ENCODE peak calls at places on chromosomes 16 and 17, in six cellular contexts. W is Calu3, E is pancreas, H is adrenal gland, M is nephron progenitor cell, T is AG09319. A is an unnamed sample.

GRCh38 chr17:28290703-28291102 is 28.3 kb upstream of the TMEM97 start:
- DNase-seq in M (no peak), T (no peak), E (no peak), W (no peak), H (no peak), A (no peak)

GRCh38 chr17:40922239-40922638 is 15.2 kb downstream of the KRT23 start:
- DNase-seq in E (no peak), M (no peak), W (peak; percentile 93), T (peak; percentile 18), H (peak; percentile 84), A (peak; percentile 68)

GRCh38 chr17:73493212-73493814 is 150.9 kb downstream of the SDK2 start:
- DNase-seq in H (no peak), W (no peak), E (no peak), M (no peak), T (no peak), A (no peak)

GRCh38 chr17:38958756-38959155 is 8.4 kb downstream of the FBXO47 start:
- DNase-seq in M (no peak), T (no peak), H (no peak), E (no peak), W (no peak), A (no peak)

GRCh38 chr16:57590654-57591085 is 37.8 kb upstream of the ADGRG1 start:
- DNase-seq in E (no peak), H (no peak), W (peak; percentile 27), T (no peak), M (no peak), A (no peak)

GRCh38 chr17:82917656-82918345 is 78.0 kb upstream of the ZNF750 start:
- DNase-seq in H (peak; percentile 33), T (no peak), W (peak; percentile 12), M (peak; percentile 36), E (no peak), A (no peak)

GRCh38 chr17:7484964-7485377 is 805 bp downstream of the POLR2A start:
- DNase-seq in E (no peak), W (no peak), M (no peak), H (no peak), T (no peak), A (no peak)

GRCh38 chr17:3447625-3448024 is 14.0 kb upstream of the OR1E2 start:
- DNase-seq in W (no peak), H (no peak), M (no peak), T (no peak), E (no peak), A (no peak)

GRCh38 chr16:84165746-84166145 is 20.6 kb downstream of the DNAAF1 start:
- DNase-seq in M (no peak), H (no peak), E (no peak), T (no peak), W (no peak), A (no peak)

GRCh38 chr17:59371426-59372099 is 40.1 kb downstream of the YPEL2 start:
- DNase-seq in H (peak; percentile 54), T (no peak), W (no peak), M (no peak), E (no peak), A (peak; percentile 76)

GRCh38 chr16:19883296-19883951 is 1.2 kb downstream of the GPRC5B start:
- DNase-seq in T (no peak), H (peak; percentile 53), E (peak; percentile 34), M (peak; percentile 65), W (peak; percentile 59), A (peak; percentile 44)

GRCh38 chr17:57034807-57035754 is 50.0 kb upstream of the AKAP1 start:
- DNase-seq in M (no peak), T (no peak), E (no peak), H (no peak), W (no peak), A (no peak)

GRCh38 chr16:3157229-3158013 is 22.6 kb downstream of the ZNF213 start:
- DNase-seq in T (peak; percentile 90), M (peak; percentile 74), H (peak; percentile 61), E (peak; percentile 48), W (peak; percentile 93), A (peak; percentile 65)

GRCh38 chr16:17328971-17329370 is 141.8 kb downstream of the XYLT1 start:
- DNase-seq in T (no peak), E (no peak), H (no peak), M (no peak), W (no peak), A (peak; percentile 52)

GRCh38 chr17:37614391-37614790 is 5.2 kb upstream of the SYNRG start:
- DNase-seq in E (no peak), W (no peak), H (no peak), M (no peak), T (peak; percentile 20), A (no peak)

GRCh38 chr17:36019423-36019822 is 1.7 kb upstream of the CCL23 start:
- DNase-seq in H (no peak), M (no peak), W (no peak), T (no peak), E (no peak), A (no peak)

GRCh38 chr17:80569936-80570335 is 25.3 kb downstream of the RPTOR start:
- DNase-seq in T (no peak), H (no peak), E (no peak), W (no peak), M (peak; percentile 36), A (no peak)

GRCh38 chr17:28497931-28498330 is 8.2 kb upstream of the FOXN1 start:
- DNase-seq in M (no peak), H (no peak), W (peak; percentile 94), T (no peak), E (peak; percentile 93), A (no peak)

GRCh38 chr16:5036228-5037156 is 2.8 kb upstream of the NAGPA start:
- DNase-seq in E (no peak), M (no peak), H (no peak), W (no peak), T (no peak), A (no peak)

GRCh38 chr17:5203178-5203907 is 11.7 kb upstream of the ZNF594 start:
- DNase-seq in E (no peak), M (no peak), W (no peak), T (no peak), H (peak; percentile 50), A (no peak)

GRCh38 chr16:88700636-88701482 is 5.3 kb downstream of the RNF166 start:
- DNase-seq in T (no peak), E (peak; percentile 44), M (no peak), H (peak; percentile 96), W (no peak), A (peak; percentile 81)

GRCh38 chr17:82915010-82915696 is 75.3 kb upstream of the ZNF750 start:
- DNase-seq in W (no peak), H (no peak), E (no peak), M (no peak), T (no peak), A (no peak)

GRCh38 chr17:45688353-45688752 is 95.8 kb upstream of the CRHR1 start:
- DNase-seq in M (no peak), E (no peak), W (no peak), H (no peak), T (no peak), A (no peak)

GRCh38 chr17:80449930-80450576 is 26.4 kb downstream of the NPTX1 start:
- DNase-seq in M (no peak), H (no peak), W (no peak), T (no peak), E (no peak), A (no peak)

GRCh38 chr16:64445245-64445644 is 676.6 kb downstream of the CDH11 start:
- DNase-seq in W (no peak), E (no peak), M (no peak), T (no peak), H (no peak), A (no peak)

GRCh38 chr17:29723283-29724047 is 100.8 kb upstream of the CORO6 start:
- DNase-seq in E (no peak), H (no peak), M (no peak), W (no peak), T (no peak), A (no peak)

DNA sequence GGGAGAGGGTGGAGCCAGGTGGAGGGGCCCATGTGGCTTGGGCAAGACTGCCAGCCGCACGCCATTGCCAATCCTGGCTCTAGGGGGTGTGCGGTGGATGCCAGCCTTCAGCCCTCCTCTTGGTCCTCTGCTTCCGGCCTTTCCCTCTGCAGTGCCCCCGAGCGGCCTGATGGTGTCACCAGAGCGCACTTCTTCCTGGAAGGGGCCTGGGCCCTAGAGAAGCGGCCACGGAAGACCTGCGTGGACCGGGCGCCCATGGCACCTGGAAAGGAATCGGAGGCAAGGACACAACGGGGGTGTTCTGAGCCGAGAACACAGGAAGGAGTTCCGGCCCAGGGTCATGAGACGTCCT is 93.0 kb downstream of the IRX3 start:
- DNase-seq in E (peak; percentile 52), M (peak; percentile 81), T (peak; percentile 18), W (peak; percentile 59), H (peak; percentile 77), A (peak; percentile 65)
- TF ChIP-seq CTCF in E (peak; percentile 77), M (peak; percentile 94), T (peak; percentile 82), W (peak; percentile 54), H (peak; percentile 55), A (peak; percentile 60)

DNA sequence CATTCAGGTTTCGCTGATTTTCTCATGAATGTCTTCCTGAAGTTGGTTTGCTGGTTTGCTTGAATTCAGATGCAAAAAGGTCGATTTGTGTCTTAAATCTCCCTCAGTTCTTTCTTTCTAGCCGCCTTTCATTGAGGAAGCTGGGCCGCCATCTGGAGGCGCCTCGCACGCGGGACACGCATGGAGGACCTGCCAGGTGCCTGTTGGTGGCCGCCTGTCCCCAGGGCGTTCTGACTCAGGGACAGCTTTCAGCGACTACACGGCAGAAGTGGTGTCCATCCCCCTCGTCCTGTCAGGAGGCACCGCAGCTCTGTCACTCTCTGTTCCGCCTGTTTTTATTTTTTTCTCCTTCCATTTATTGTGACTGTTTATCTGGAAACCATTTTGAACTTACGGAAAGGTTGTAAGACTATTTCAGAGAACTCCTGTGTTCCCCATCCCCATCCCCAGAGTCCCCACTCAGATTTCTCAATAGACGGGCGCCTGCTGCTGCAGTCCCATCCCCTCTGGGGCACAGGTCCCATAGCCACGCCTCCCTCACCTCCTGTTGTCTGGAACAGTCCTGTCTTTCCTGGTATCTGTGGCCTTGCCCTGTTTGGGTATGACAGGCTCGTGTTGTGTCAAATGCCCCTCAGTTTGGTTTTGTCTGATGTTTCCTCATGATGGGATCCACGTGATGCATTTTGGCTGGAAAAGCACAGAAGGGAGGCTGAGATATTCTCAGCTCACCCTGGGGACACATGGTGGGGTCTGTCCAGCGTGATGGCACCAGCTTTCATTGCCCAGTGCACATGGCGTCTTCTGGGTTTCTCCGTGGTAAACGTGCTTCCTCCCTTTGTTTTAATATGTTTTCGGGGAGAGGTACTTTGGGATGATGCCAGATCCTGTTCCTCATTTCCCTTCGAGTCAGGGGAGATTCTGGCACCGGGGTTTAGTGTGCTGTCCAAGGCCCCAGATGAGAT is 33.4 kb downstream of the COX4I1 start:
- DNase-seq in E (no peak), T (no peak), W (no peak), M (no peak), H (no peak), A (no peak)
- TF ChIP-seq CTCF in E (no peak), T (no peak), W (no peak), M (no peak), H (no peak), A (no peak)

GRCh38 chr17:46842835-46843234 is 8.5 kb upstream of the WNT9B start:
- DNase-seq in H (no peak), W (no peak), M (no peak), T (no peak), E (no peak), A (no peak)
- TF ChIP-seq CTCF in H (no peak), W (peak; percentile 88), M (peak; percentile 53), T (peak; percentile 41), E (no peak), A (no peak)

DNA sequence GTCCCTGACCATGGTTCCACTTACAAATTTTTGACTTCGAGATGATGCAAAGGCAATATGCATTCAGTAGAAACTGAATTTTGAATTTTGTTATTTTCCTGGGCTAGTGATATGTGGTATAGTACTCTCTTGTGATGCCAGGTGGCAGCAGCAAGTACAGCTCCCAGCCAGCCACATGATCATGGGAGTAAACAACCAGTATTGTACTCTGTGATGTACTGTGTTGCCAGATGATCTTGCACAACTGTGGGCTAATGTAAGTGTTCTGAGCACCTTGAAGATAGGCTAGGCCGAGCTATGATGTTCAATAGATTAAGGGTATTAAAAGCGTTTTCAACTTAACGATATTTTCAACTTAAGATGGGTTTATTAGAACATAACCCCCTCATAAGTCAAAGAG is 250.8 kb downstream of the STX8 start:
- DNase-seq in M (no peak), E (peak; percentile 51), W (no peak), H (no peak), T (no peak), A (no peak)
- TF ChIP-seq CTCF in M (no peak), E (no peak), W (no peak), H (no peak), T (no peak), A (no peak)